ENCODE peak calls at places on chromosomes 13 and 19, in five cellular contexts. X is effector memory CD4-positive, alpha-beta T cell; C is aorta; M is stimulated activated CD4-positive, alpha-beta T cell treated with anti-CD3 and anti-CD28 coated beads, Interleukin-4, amount 100 ng/mL, for 1 hour; L is tibial artery. S is an unnamed sample.

GRCh38 chr19:40305403-40305802 is 20.3 kb upstream of the AKT2 start:
- DNase-seq in X (peak), C (peak), M (peak), L (peak), S (peak)

GRCh38 chr19:30066781-30067759 is 125.0 kb downstream of the URI1 start:
- DNase-seq in X (no peak), C (no peak), M (no peak), L (no peak), S (no peak)

GRCh38 chr19:4187313-4188122 is 5.0 kb downstream of the ANKRD24 start:
- DNase-seq in X (no peak), C (no peak), M (no peak), L (no peak), S (no peak)

GRCh38 chr13:34420975-34421719 is 520.9 kb upstream of the NBEA start:
- DNase-seq in X (no peak), C (no peak), M (no peak), L (no peak), S (no peak)

GRCh38 chr13:93903909-93904308 is 575.6 kb downstream of the DCT start:
- DNase-seq in X (no peak), C (no peak), M (no peak), L (no peak), S (no peak)

GRCh38 chr13:72808917-72809500 is 27.1 kb downstream of the PIBF1 start:
- DNase-seq in X (no peak), C (no peak), M (no peak), L (no peak), S (no peak)

GRCh38 chr19:33683881-33684549 is 62.3 kb downstream of the CHST8 start:
- DNase-seq in X (no peak), C (peak), M (no peak), L (no peak), S (no peak)

GRCh38 chr13:32059511-32059984 is 28.0 kb downstream of the FRY start:
- DNase-seq in X (no peak), C (no peak), M (no peak), L (no peak), S (no peak)

GRCh38 chr13:78540424-78540823 is 62.9 kb downstream of the POU4F1 start:
- DNase-seq in X (no peak), C (no peak), M (no peak), L (no peak), S (no peak)

GRCh38 chr13:48120246-48120645 is 25.3 kb upstream of the MED4 start:
- DNase-seq in X (no peak), C (no peak), M (no peak), L (no peak), S (no peak)

GRCh38 chr13:107968470-107968869 is 246.9 kb downstream of the LIG4 start:
- DNase-seq in X (no peak), C (no peak), M (no peak), L (no peak), S (no peak)

GRCh38 chr13:31913459-31913858 is 118.1 kb upstream of the FRY start:
- DNase-seq in X (no peak), C (no peak), M (no peak), L (no peak), S (no peak)

GRCh38 chr13:50679321-50679720 is 164.2 kb downstream of the DLEU7 start:
- DNase-seq in X (no peak), C (no peak), M (no peak), L (no peak), S (no peak)

GRCh38 chr13:92677571-92677970 is 549.0 kb upstream of the GPC6 start:
- DNase-seq in X (no peak), C (no peak), M (no peak), L (no peak), S (no peak)

GRCh38 chr13:77143325-77143907 is 116.5 kb upstream of the FBXL3 start:
- DNase-seq in X (no peak), C (no peak), M (no peak), L (no peak), S (no peak)

GRCh38 chr13:98835156-98835555 is 82.7 kb upstream of the SLC15A1 start:
- DNase-seq in X (no peak), C (no peak), M (no peak), L (no peak), S (no peak)

GRCh38 chr13:33518442-33518841 is 232.9 kb upstream of the STARD13 start:
- DNase-seq in X (no peak), C (no peak), M (no peak), L (no peak), S (no peak)

S was measured in activated naive CD8-positive, alpha-beta T cell treated with anti-CD3 and anti-CD28 coated beads for 36 hours.